ENCODE peak calls at places on chromosomes 5 and 9, in seven cellular contexts. X is HFFc6; O is cardiac fibroblast; J is CD4-positive, alpha-beta T cell; N is fibroblast of lung; D is left ventricle myocardium inferior; H is OCI-LY7. M is an unnamed sample.

GRCh38 chr5:78594946-78595921 is 53.3 kb downstream of the LHFPL2 start:
- DNase-seq in X (peak; percentile 98), O (peak; percentile 97), J (no peak), N (peak; percentile 100), D (no peak), H (no peak), M (no peak)

GRCh38 chr5:180047667-180048066 is 23.9 kb downstream of the RNF130 start:
- DNase-seq in X (no peak), O (peak; percentile 48), J (no peak), N (peak; percentile 12), D (peak; percentile 70), H (no peak), M (no peak)

GRCh38 chr5:146828385-146828784 is 50.2 kb downstream of the PPP2R2B start:
- DNase-seq in X (peak; percentile 1), O (no peak), J (no peak), N (peak; percentile 78), D (no peak), H (no peak), M (no peak)

GRCh38 chr5:137226081-137226480 is 273.0 kb downstream of the SPOCK1 start:
- DNase-seq in X (no peak), O (no peak), J (no peak), N (peak; percentile 20), D (no peak), H (no peak), M (no peak)

GRCh38 chr9:37146372-37146771 is 26.0 kb downstream of the ZCCHC7 start:
- DNase-seq in X (no peak), O (peak; percentile 13), J (no peak), N (no peak), D (no peak), H (peak; percentile 61), M (no peak)

GRCh38 chr5:109173395-109173794 is 236.4 kb downstream of the PJA2 start:
- DNase-seq in X (no peak), O (no peak), J (no peak), N (no peak), D (no peak), H (no peak), M (no peak)

GRCh38 chr9:29799227-29799626 is 2225.9 kb upstream of the C9orf72 start:
- DNase-seq in X (no peak), O (no peak), J (no peak), N (no peak), D (no peak), H (no peak), M (no peak)

GRCh38 chr9:37010180-37010579 is 23.9 kb downstream of the PAX5 start:
- DNase-seq in X (no peak), O (no peak), J (no peak), N (no peak), D (no peak), H (no peak), M (no peak)

GRCh38 chr9:135007601-135008000 is 79.9 kb upstream of the OLFM1 start:
- DNase-seq in X (no peak), O (no peak), J (no peak), N (no peak), D (no peak), H (no peak), M (no peak)

GRCh38 chr9:124658165-124659017 is 112.7 kb downstream of the NR6A1 start:
- DNase-seq in X (peak; percentile 96), O (peak; percentile 96), J (no peak), N (peak; percentile 99), D (peak; percentile 63), H (peak; percentile 88), M (peak; percentile 79)

GRCh38 chr5:98604301-98604700 is 169.2 kb upstream of the RGMB start:
- DNase-seq in X (no peak), O (no peak), J (no peak), N (peak; percentile 31), D (no peak), H (no peak), M (no peak)

GRCh38 chr5:91072891-91073290 is 310.2 kb downstream of the ARRDC3 start:
- DNase-seq in X (peak; percentile 62), O (peak; percentile 45), J (no peak), N (peak; percentile 85), D (no peak), H (no peak), M (no peak)

GRCh38 chr5:135694906-135695305 is 116.1 kb upstream of the CXCL14 start:
- DNase-seq in X (no peak), O (no peak), J (no peak), N (no peak), D (no peak), H (no peak), M (no peak)

GRCh38 chr5:66171349-66172344 is 27.5 kb downstream of the SREK1 start:
- DNase-seq in X (peak; percentile 70), O (peak; percentile 73), J (peak; percentile 39), N (peak; percentile 59), D (no peak), H (peak; percentile 82), M (no peak)

GRCh38 chr5:39360483-39361071 is 3.7 kb downstream of the C9 start:
- DNase-seq in X (no peak), O (no peak), J (no peak), N (peak; percentile 51), D (no peak), H (no peak), M (no peak)

GRCh38 chr5:150497274-150497988 is 10.5 kb upstream of the NDST1 start:
- DNase-seq in X (peak; percentile 89), O (peak; percentile 83), J (no peak), N (peak; percentile 95), D (peak; percentile 55), H (no peak), M (no peak)

GRCh38 chr9:755454-756381 is 85.8 kb upstream of the DMRT1 start:
- DNase-seq in X (peak; percentile 94), O (peak; percentile 85), J (no peak), N (peak; percentile 96), D (no peak), H (no peak), M (no peak)

GRCh38 chr5:179288101-179288808 is 57.0 kb downstream of the ADAMTS2 start:
- DNase-seq in X (no peak), O (no peak), J (no peak), N (no peak), D (no peak), H (no peak), M (no peak)

GRCh38 chr5:153159611-153160010 is 330.9 kb upstream of the GRIA1 start:
- DNase-seq in X (peak; percentile 60), O (peak; percentile 27), J (no peak), N (peak; percentile 81), D (no peak), H (no peak), M (no peak)

DNA sequence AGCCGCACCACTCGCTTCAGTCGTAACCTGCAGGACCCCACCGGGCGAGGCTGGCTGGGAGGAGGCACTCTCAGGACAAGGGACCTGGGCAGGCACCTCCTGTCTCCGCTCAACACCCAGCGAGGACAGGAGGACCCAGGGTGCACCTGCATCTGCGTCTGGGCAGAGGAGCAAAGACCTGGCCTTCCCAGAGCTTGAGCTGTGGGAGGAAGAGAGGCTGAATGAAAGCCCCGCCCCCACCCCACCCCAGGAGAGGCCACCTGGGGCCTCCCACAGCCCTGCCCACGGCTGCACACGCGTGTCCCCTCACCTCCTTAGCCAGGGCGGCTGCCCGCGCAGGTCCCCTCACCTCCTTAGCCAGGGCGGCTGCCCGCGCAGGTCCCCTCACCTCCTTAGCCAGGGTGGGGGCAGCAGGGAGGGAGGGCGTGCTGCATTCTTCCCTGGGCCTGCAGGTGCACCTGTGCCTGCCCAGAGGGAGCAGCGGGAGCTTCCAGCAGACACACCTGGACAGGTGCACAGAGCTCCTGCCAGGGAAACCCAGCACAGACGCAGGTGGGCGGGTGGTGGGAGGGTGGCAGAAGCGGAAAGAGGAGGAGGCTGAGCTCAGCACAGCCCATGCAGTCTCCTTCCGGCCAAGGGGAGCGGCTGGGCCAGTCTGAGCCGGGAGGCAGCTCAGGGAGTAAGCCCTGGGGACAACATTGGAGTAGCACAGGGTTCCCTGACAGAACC is 18.5 kb upstream of the SLC12A7 start:
- DNase-seq in X (no peak), O (no peak), J (no peak), N (no peak), D (no peak), H (peak; percentile 44), M (no peak)
- TF ChIP-seq CTCF in X (no peak), O (no peak), J (no peak), N (no peak), D (no peak), H (no peak), M (no peak)

GRCh38 chr5:74396913-74397606 is 243.5 kb downstream of the ENC1 start:
- DNase-seq in X (no peak), O (no peak), J (no peak), N (peak; percentile 66), D (no peak), H (no peak), M (no peak)

GRCh38 chr5:74392698-74393431 is 247.7 kb downstream of the ENC1 start:
- DNase-seq in X (peak; percentile 8), O (peak; percentile 45), J (no peak), N (peak; percentile 65), D (no peak), H (peak; percentile 18), M (no peak)

GRCh38 chr5:74393943-74394342 is 246.6 kb downstream of the ENC1 start:
- DNase-seq in X (no peak), O (no peak), J (no peak), N (no peak), D (no peak), H (no peak), M (no peak)

GRCh38 chr5:74394924-74395880 is 245.3 kb downstream of the ENC1 start:
- DNase-seq in X (no peak), O (no peak), J (no peak), N (no peak), D (no peak), H (peak; percentile 39), M (no peak)

GRCh38 chr5:74394543-74394923 is 246.0 kb downstream of the ENC1 start:
- DNase-seq in X (no peak), O (no peak), J (no peak), N (no peak), D (no peak), H (peak; percentile 17), M (no peak)
- TF ChIP-seq CTCF in X (no peak), O (peak; percentile 20), J (no peak), N (no peak), D (peak; percentile 9), H (peak; percentile 37), M (no peak)

DNA sequence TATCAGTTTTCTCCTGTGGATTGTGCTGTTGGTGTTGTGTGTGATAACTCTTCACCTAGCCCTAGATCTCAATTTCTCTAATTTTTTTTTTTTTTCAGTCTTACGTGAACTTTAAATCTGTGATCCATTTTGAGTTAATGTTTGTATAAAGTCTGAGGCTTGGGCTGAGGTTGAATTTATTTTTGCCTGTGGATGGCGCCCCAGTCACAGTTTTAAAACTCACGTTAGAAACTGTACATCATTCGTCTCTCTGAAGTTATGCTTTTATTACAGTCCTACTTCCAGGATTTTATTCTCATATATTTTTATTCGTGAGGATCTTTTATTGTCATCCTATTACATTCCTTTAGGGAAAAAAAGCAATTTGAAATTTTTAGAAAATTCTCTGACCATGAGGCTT is 103.1 kb downstream of the EHMT1 start:
- DNase-seq in X (no peak), O (no peak), J (no peak), N (no peak), D (no peak), H (no peak), M (no peak)
- TF ChIP-seq CTCF in X (peak; percentile 18), O (no peak), J (peak; percentile 55), N (no peak), D (no peak), H (peak; percentile 53), M (peak; percentile 26)

DNA sequence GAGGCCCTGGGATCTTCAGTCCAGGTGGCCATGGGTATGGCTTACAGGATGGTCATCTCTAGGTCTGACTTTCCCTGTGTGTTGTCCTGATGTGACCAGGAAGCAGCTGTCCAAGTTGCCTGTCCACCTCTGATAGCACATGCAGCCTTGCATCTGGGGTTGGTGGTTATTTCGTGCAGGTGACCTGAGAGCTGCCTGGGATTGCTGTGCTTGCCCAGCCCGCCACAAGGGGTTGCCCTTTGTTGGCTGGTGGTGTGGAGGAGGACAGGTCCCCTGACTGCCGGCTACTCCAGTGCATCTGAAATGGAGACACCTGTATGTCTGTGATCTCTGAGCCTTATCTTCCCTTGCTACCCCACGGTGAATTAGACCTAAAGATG is 212.6 kb downstream of the ARHGAP26 start:
- DNase-seq in X (no peak), O (no peak), J (no peak), N (no peak), D (no peak), H (peak; percentile 62), M (no peak)
- TF ChIP-seq CTCF in X (peak; percentile 49), O (no peak), J (no peak), N (peak; percentile 8), D (peak; percentile 39), H (peak; percentile 62), M (peak; percentile 30)